ENCODE peak calls at places on chromosomes 2 and 18, in seven cellular contexts. One of them, this sample, is unnamed. For H3K4me1, the result is how much of the 10 kb centered on the place peaks cover.

GRCh38 chr2:173963817-173964564 is 1.2 kb downstream of the SP3 start:
- DNase-seq in hepatocyte: peak
- DNase-seq in transverse colon: peak
- DNase-seq in psoas muscle: peak
- DNase-seq in kidney: peak
- DNase-seq in neural progenitor cell: peak
- DNase-seq in right lobe of liver: peak
- DNase-seq in this sample: peak

GRCh38 chr2:119264781-119265692 is 41.4 kb downstream of the STEAP3 start:
- DNase-seq in hepatocyte: peak
- DNase-seq in transverse colon: peak
- DNase-seq in psoas muscle: peak
- DNase-seq in kidney: no peak
- DNase-seq in neural progenitor cell: peak
- DNase-seq in right lobe of liver: no peak
- DNase-seq in this sample: no peak

GRCh38 chr2:31736695-31737454 is 156.1 kb upstream of the SRD5A2 start:
- DNase-seq in hepatocyte: no peak
- DNase-seq in transverse colon: no peak
- DNase-seq in psoas muscle: no peak
- DNase-seq in kidney: no peak
- DNase-seq in neural progenitor cell: no peak
- DNase-seq in right lobe of liver: peak
- DNase-seq in this sample: no peak

GRCh38 chr2:209809256-209809655 is 37.6 kb downstream of the UNC80 start:
- DNase-seq in hepatocyte: no peak
- DNase-seq in transverse colon: no peak
- DNase-seq in psoas muscle: no peak
- DNase-seq in kidney: peak
- DNase-seq in neural progenitor cell: no peak
- DNase-seq in right lobe of liver: no peak
- DNase-seq in this sample: no peak

GRCh38 chr2:32009479-32010256 is 1.1 kb downstream of the MEMO1 start:
- DNase-seq in hepatocyte: peak
- DNase-seq in transverse colon: peak
- DNase-seq in psoas muscle: peak
- DNase-seq in kidney: peak
- DNase-seq in neural progenitor cell: peak
- DNase-seq in right lobe of liver: peak
- DNase-seq in this sample: peak

GRCh38 chr2:236167297-236168109 is 683 bp downstream of the GBX2 start:
- DNase-seq in hepatocyte: peak
- DNase-seq in transverse colon: no peak
- DNase-seq in psoas muscle: no peak
- DNase-seq in kidney: peak
- DNase-seq in neural progenitor cell: peak
- DNase-seq in right lobe of liver: no peak
- DNase-seq in this sample: no peak

GRCh38 chr2:19178175-19178574 is 180.2 kb downstream of the OSR1 start:
- DNase-seq in hepatocyte: no peak
- DNase-seq in transverse colon: no peak
- DNase-seq in psoas muscle: no peak
- DNase-seq in kidney: no peak
- DNase-seq in neural progenitor cell: no peak
- DNase-seq in right lobe of liver: no peak
- DNase-seq in this sample: no peak

GRCh38 chr18:62030091-62030985 is 137.5 kb upstream of the RNF152 start:
- DNase-seq in hepatocyte: no peak
- DNase-seq in transverse colon: no peak
- DNase-seq in psoas muscle: no peak
- DNase-seq in kidney: no peak
- DNase-seq in neural progenitor cell: no peak
- DNase-seq in right lobe of liver: no peak
- DNase-seq in this sample: no peak

GRCh38 chr2:165833156-165833555 is 39.1 kb upstream of the GALNT3 start:
- DNase-seq in hepatocyte: no peak
- DNase-seq in transverse colon: no peak
- DNase-seq in psoas muscle: no peak
- DNase-seq in kidney: no peak
- DNase-seq in neural progenitor cell: no peak
- DNase-seq in right lobe of liver: no peak
- DNase-seq in this sample: no peak

GRCh38 chr2:95359501-95359930 is 43.0 kb upstream of the FAHD2A start:
- DNase-seq in hepatocyte: no peak
- DNase-seq in transverse colon: no peak
- DNase-seq in psoas muscle: no peak
- DNase-seq in kidney: peak
- DNase-seq in neural progenitor cell: no peak
- DNase-seq in right lobe of liver: peak
- DNase-seq in this sample: no peak

GRCh38 chr2:202037086-202037485 is 3.4 kb downstream of the FZD7 start:
- DNase-seq in hepatocyte: no peak
- DNase-seq in transverse colon: no peak
- DNase-seq in psoas muscle: no peak
- DNase-seq in kidney: no peak
- DNase-seq in neural progenitor cell: peak
- DNase-seq in right lobe of liver: no peak
- DNase-seq in this sample: no peak

GRCh38 chr18:8930990-8931648 is 171.4 kb upstream of the NDUFV2 start:
- DNase-seq in hepatocyte: no peak
- DNase-seq in transverse colon: no peak
- DNase-seq in psoas muscle: no peak
- DNase-seq in kidney: no peak
- DNase-seq in neural progenitor cell: no peak
- DNase-seq in right lobe of liver: no peak
- DNase-seq in this sample: no peak

GRCh38 chr18:3924455-3924854 is 474.5 kb downstream of the TGIF1 start:
- DNase-seq in hepatocyte: no peak
- DNase-seq in transverse colon: no peak
- DNase-seq in psoas muscle: no peak
- DNase-seq in kidney: no peak
- DNase-seq in neural progenitor cell: no peak
- DNase-seq in right lobe of liver: no peak
- DNase-seq in this sample: no peak

GRCh38 chr18:22171839-22172582 is 2.6 kb downstream of the GATA6 start:
- DNase-seq in hepatocyte: no peak
- DNase-seq in transverse colon: no peak
- DNase-seq in psoas muscle: no peak
- DNase-seq in kidney: peak
- DNase-seq in neural progenitor cell: peak
- DNase-seq in right lobe of liver: no peak
- DNase-seq in this sample: peak

GRCh38 chr2:118492335-118492734 is 355.1 kb downstream of the EN1 start:
- DNase-seq in hepatocyte: peak
- DNase-seq in transverse colon: no peak
- DNase-seq in psoas muscle: no peak
- DNase-seq in kidney: no peak
- DNase-seq in neural progenitor cell: no peak
- DNase-seq in right lobe of liver: no peak
- DNase-seq in this sample: no peak

GRCh38 chr2:225670111-225670974 is 270.8 kb downstream of the NYAP2 start:
- DNase-seq in hepatocyte: peak
- DNase-seq in transverse colon: no peak
- DNase-seq in psoas muscle: no peak
- DNase-seq in kidney: no peak
- DNase-seq in neural progenitor cell: peak
- DNase-seq in right lobe of liver: no peak
- DNase-seq in this sample: no peak

GRCh38 chr2:191835539-191836350 is 11.1 kb downstream of the CAVIN2 start:
- DNase-seq in hepatocyte: no peak
- DNase-seq in transverse colon: no peak
- DNase-seq in psoas muscle: no peak
- DNase-seq in kidney: no peak
- DNase-seq in neural progenitor cell: no peak
- DNase-seq in right lobe of liver: no peak
- DNase-seq in this sample: no peak

GRCh38 chr2:99439989-99440388 is 49.8 kb downstream of the REV1 start:
- DNase-seq in hepatocyte: no peak
- DNase-seq in transverse colon: no peak
- DNase-seq in psoas muscle: no peak
- DNase-seq in kidney: no peak
- DNase-seq in neural progenitor cell: no peak
- DNase-seq in right lobe of liver: no peak
- DNase-seq in this sample: no peak

GRCh38 chr2:33038799-33039198 is 92.0 kb downstream of the LTBP1 start:
- DNase-seq in hepatocyte: no peak
- DNase-seq in transverse colon: no peak
- DNase-seq in psoas muscle: no peak
- DNase-seq in kidney: no peak
- DNase-seq in neural progenitor cell: no peak
- DNase-seq in right lobe of liver: peak
- DNase-seq in this sample: no peak

GRCh38 chr2:33032245-33032644 is 85.5 kb downstream of the LTBP1 start:
- DNase-seq in hepatocyte: no peak
- DNase-seq in transverse colon: no peak
- DNase-seq in psoas muscle: no peak
- DNase-seq in kidney: no peak
- DNase-seq in neural progenitor cell: no peak
- DNase-seq in right lobe of liver: no peak
- DNase-seq in this sample: no peak

GRCh38 chr2:33038230-33038629 is 91.5 kb downstream of the LTBP1 start:
- DNase-seq in hepatocyte: no peak
- DNase-seq in transverse colon: no peak
- DNase-seq in psoas muscle: no peak
- DNase-seq in kidney: no peak
- DNase-seq in neural progenitor cell: no peak
- DNase-seq in right lobe of liver: no peak
- DNase-seq in this sample: no peak

GRCh38 chr2:33033524-33034150 is 86.9 kb downstream of the LTBP1 start:
- DNase-seq in hepatocyte: peak
- DNase-seq in transverse colon: no peak
- DNase-seq in psoas muscle: no peak
- DNase-seq in kidney: no peak
- DNase-seq in neural progenitor cell: peak
- DNase-seq in right lobe of liver: no peak
- DNase-seq in this sample: no peak

DNA sequence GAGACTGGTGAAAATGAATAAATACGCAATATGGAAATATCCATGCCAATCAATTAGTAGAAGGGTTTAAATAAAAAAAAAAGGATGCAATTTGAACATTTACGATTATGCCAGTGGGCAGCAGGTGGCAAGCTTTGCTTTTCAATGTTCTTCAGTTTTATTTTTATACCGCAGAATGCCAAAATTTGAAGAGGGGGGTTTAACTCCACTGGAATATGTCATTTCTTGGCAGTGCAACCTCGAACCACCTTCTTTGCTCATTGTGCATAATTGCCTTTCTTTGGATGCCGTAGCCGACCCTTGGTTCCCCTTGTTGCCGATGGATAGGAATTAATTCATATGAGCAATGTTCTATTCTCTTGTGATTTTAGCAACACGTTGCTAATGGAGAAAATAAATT is 88.0 kb downstream of the LTBP1 start:
- DNase-seq in hepatocyte: no peak
- DNase-seq in transverse colon: no peak
- DNase-seq in psoas muscle: no peak
- DNase-seq in kidney: no peak
- DNase-seq in neural progenitor cell: no peak
- DNase-seq in right lobe of liver: no peak
- DNase-seq in this sample: no peak
- H3K4me3 ChIP-seq in hepatocyte: no peak
- H3K4me3 ChIP-seq in transverse colon: no peak
- H3K4me3 ChIP-seq in psoas muscle: peak
- H3K4me3 ChIP-seq in kidney: no peak
- H3K4me3 ChIP-seq in neural progenitor cell: no peak
- H3K4me3 ChIP-seq in right lobe of liver: no peak
- H3K4me3 ChIP-seq in this sample: no peak

GRCh38 chr2:232024457-232024856 is 62.9 kb downstream of the DIS3L2 start:
- DNase-seq in hepatocyte: no peak
- DNase-seq in transverse colon: no peak
- DNase-seq in psoas muscle: no peak
- DNase-seq in kidney: no peak
- DNase-seq in neural progenitor cell: no peak
- DNase-seq in right lobe of liver: no peak
- DNase-seq in this sample: no peak
- H3K4me1 ChIP-seq in hepatocyte: under half
- H3K4me1 ChIP-seq in transverse colon: under half
- H3K4me1 ChIP-seq in psoas muscle: under half
- H3K4me1 ChIP-seq in kidney: under half
- H3K4me1 ChIP-seq in neural progenitor cell: under half
- H3K4me1 ChIP-seq in right lobe of liver: under half
- H3K4me1 ChIP-seq in this sample: under half

GRCh38 chr2:150097891-150098595 is 389.4 kb downstream of the RND3 start:
- DNase-seq in hepatocyte: peak
- DNase-seq in transverse colon: no peak
- DNase-seq in psoas muscle: no peak
- DNase-seq in kidney: no peak
- DNase-seq in neural progenitor cell: no peak
- DNase-seq in right lobe of liver: no peak
- DNase-seq in this sample: no peak
- TF ChIP-seq CTCF in hepatocyte: peak
- TF ChIP-seq CTCF in transverse colon: no peak
- TF ChIP-seq CTCF in psoas muscle: no peak
- TF ChIP-seq CTCF in kidney: no peak
- TF ChIP-seq CTCF in neural progenitor cell: no peak
- TF ChIP-seq CTCF in right lobe of liver: peak
- TF ChIP-seq CTCF in this sample: no peak

GRCh38 chr2:144082327-144082726 is 437.6 kb downstream of the ZEB2 start:
- DNase-seq in hepatocyte: no peak
- DNase-seq in transverse colon: no peak
- DNase-seq in psoas muscle: no peak
- DNase-seq in kidney: no peak
- DNase-seq in neural progenitor cell: no peak
- DNase-seq in right lobe of liver: no peak
- DNase-seq in this sample: no peak

GRCh38 chr2:144079808-144080207 is 440.1 kb downstream of the ZEB2 start:
- DNase-seq in hepatocyte: no peak
- DNase-seq in transverse colon: no peak
- DNase-seq in psoas muscle: no peak
- DNase-seq in kidney: no peak
- DNase-seq in neural progenitor cell: no peak
- DNase-seq in right lobe of liver: no peak
- DNase-seq in this sample: no peak

GRCh38 chr2:144078091-144078490 is 441.8 kb downstream of the ZEB2 start:
- DNase-seq in hepatocyte: no peak
- DNase-seq in transverse colon: no peak
- DNase-seq in psoas muscle: no peak
- DNase-seq in kidney: no peak
- DNase-seq in neural progenitor cell: no peak
- DNase-seq in right lobe of liver: no peak
- DNase-seq in this sample: no peak

GRCh38 chr2:144081272-144081671 is 438.6 kb downstream of the ZEB2 start:
- DNase-seq in hepatocyte: no peak
- DNase-seq in transverse colon: no peak
- DNase-seq in psoas muscle: no peak
- DNase-seq in kidney: no peak
- DNase-seq in neural progenitor cell: no peak
- DNase-seq in right lobe of liver: no peak
- DNase-seq in this sample: no peak

DNA sequence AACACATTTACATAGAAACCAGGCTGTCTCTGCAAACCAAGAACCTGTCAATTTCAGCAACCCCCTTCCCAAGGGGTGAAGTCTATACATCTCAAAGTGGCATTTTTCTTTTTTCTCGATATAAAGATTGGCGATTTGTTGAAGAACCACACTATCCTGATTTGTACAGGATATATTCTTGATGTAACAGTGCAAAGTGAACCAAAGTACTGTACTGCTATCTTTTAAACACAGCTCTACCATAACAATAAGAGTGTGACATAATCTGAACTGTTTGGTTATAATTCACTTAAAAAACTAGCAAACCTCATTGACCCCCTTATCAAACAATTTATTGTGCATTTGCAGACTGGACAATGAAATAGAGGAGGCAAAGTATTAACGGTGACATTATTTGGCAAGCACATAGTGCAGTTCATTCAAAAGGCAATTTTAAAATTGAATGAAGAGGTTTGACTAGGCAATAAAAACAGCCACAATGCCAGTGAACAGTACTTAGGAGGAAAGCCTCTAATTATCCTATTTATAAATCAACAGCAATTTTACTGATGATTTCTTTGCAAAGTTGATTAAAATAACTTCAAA is 441.0 kb downstream of the ZEB2 start:
- DNase-seq in hepatocyte: no peak
- DNase-seq in transverse colon: no peak
- DNase-seq in psoas muscle: no peak
- DNase-seq in kidney: no peak
- DNase-seq in neural progenitor cell: no peak
- DNase-seq in right lobe of liver: no peak
- DNase-seq in this sample: no peak
- H3K4me3 ChIP-seq in hepatocyte: no peak
- H3K4me3 ChIP-seq in transverse colon: no peak
- H3K4me3 ChIP-seq in psoas muscle: no peak
- H3K4me3 ChIP-seq in kidney: no peak
- H3K4me3 ChIP-seq in neural progenitor cell: no peak
- H3K4me3 ChIP-seq in right lobe of liver: no peak
- H3K4me3 ChIP-seq in this sample: no peak

This sample was measured in lower lobe of right lung.